ENCODE peak calls at places on chromosomes 3 and 15, in five cellular contexts. D is nephron progenitor cell, V is uterus, W is prostate gland, P is RWPE1. Z is an unnamed sample.

GRCh38 chr3:100882571-100882981 is 110.6 kb downstream of the ABI3BP start:
- DNase-seq in D (no peak), V (no peak), W (no peak), P (peak), Z (peak)

GRCh38 chr15:92733934-92734521 is 78.5 kb upstream of the FAM174B start:
- DNase-seq in D (peak), V (no peak), W (no peak), P (no peak), Z (no peak)

GRCh38 chr3:104388624-104389023 is 978.1 kb upstream of the ALCAM start:
- DNase-seq in D (no peak), V (no peak), W (no peak), P (peak), Z (peak)

GRCh38 chr3:113552851-113553250 is 20.5 kb downstream of the SIDT1 start:
- DNase-seq in D (no peak), V (no peak), W (no peak), P (no peak), Z (no peak)

GRCh38 chr3:154324919-154325318 is 632 bp upstream of the DHX36 start:
- DNase-seq in D (no peak), V (no peak), W (peak), P (no peak), Z (no peak)

GRCh38 chr3:56911363-56911762 is 109.6 kb upstream of the ARHGEF3 start:
- DNase-seq in D (no peak), V (no peak), W (no peak), P (no peak), Z (no peak)

GRCh38 chr3:155334897-155335883 is 41.7 kb upstream of the STRIT1 start:
- DNase-seq in D (no peak), V (no peak), W (no peak), P (no peak), Z (no peak)

GRCh38 chr3:16362781-16363180 is 97.8 kb downstream of the OXNAD1 start:
- DNase-seq in D (no peak), V (no peak), W (no peak), P (no peak), Z (peak)

GRCh38 chr3:186772886-186773417 is 10.4 kb upstream of the EIF4A2 start:
- DNase-seq in D (no peak), V (peak), W (peak), P (no peak), Z (peak)

GRCh38 chr3:186821429-186822367 is 15.4 kb upstream of the RFC4 start:
- DNase-seq in D (no peak), V (no peak), W (no peak), P (no peak), Z (peak)

GRCh38 chr3:69318410-69318809 is 67.5 kb downstream of the FRMD4B start:
- DNase-seq in D (no peak), V (no peak), W (no peak), P (no peak), Z (no peak)

GRCh38 chr15:82715003-82715402 is 5.3 kb upstream of the AP3B2 start:
- DNase-seq in D (no peak), V (no peak), W (no peak), P (no peak), Z (no peak)

GRCh38 chr3:183434992-183435391 is 6.6 kb upstream of the MCF2L2 start:
- DNase-seq in D (no peak), V (no peak), W (no peak), P (no peak), Z (no peak)

GRCh38 chr15:96337354-96337990 is 7.0 kb downstream of the NR2F2 start:
- DNase-seq in D (no peak), V (no peak), W (no peak), P (no peak), Z (no peak)

GRCh38 chr15:98731712-98732450 is 83.5 kb downstream of the IGF1R start:
- DNase-seq in D (no peak), V (no peak), W (no peak), P (no peak), Z (no peak)

GRCh38 chr3:40116478-40117162 is 192.9 kb upstream of the EIF1B start:
- DNase-seq in D (no peak), V (no peak), W (no peak), P (peak), Z (peak)

DNA sequence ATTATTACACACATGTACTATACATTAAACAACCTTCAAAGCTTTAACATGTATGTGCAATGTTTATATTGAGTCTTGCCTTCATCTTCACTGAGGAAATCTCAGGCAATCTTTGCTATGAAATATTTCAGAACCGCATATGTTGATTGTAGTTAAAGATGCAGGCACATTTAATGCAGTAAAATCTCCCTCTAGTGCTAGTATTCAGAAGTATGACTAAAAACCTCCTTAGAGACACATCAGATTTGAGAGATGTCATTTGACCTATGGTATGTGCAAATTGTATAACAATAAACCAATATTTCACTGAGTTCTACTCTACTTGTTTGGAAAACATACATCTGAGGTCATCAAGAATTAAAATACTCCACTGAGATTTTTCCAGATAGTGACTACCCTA is 123.8 kb upstream of the C15orf61 start:
- DNase-seq in D (no peak), V (no peak), W (no peak), P (no peak), Z (no peak)
- TF ChIP-seq CTCF in D (no peak), V (no peak), W (no peak), P (no peak), Z (no peak)

GRCh38 chr3:142723665-142723967 is 218 bp upstream of the TRPC1 start:
- DNase-seq in D (no peak), V (no peak), W (no peak), P (no peak), Z (no peak)

GRCh38 chr3:142723968-142724681 is at the start of gene TRPC1:
- DNase-seq in D (peak), V (peak), W (peak), P (peak), Z (peak)

GRCh38 chr3:142726017-142726416 is 2.2 kb downstream of the TRPC1 start:
- DNase-seq in D (no peak), V (no peak), W (no peak), P (no peak), Z (no peak)

GRCh38 chr3:142725352-142725739 is 1.5 kb downstream of the TRPC1 start:
- DNase-seq in D (no peak), V (no peak), W (no peak), P (no peak), Z (no peak)

GRCh38 chr3:142724682-142725351 is 983 bp downstream of the TRPC1 start:
- DNase-seq in D (peak), V (peak), W (peak), P (peak), Z (no peak)
- TF ChIP-seq CTCF in D (no peak), V (peak), W (no peak), P (no peak), Z (no peak)

DNA sequence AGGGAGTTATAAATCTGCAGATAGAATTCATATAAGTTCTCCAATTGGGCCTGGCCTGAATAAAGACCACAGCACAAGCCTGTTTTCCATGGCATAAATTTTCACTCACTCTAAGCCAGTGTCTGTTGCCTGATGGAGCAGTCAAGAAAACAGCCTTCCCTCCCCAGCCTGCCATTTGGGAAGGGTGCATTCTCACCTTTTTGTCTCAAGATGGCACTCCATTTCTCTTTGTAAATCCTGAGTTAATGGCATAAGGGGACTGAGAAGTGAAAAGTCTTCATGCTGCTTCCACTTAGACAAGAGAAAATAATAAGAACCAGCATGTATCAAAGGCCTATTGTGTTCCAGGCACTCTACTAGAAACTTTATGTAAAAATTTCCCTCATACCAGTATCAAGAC is 115.6 kb upstream of the MANF start:
- DNase-seq in D (no peak), V (no peak), W (no peak), P (no peak), Z (peak)
- TF ChIP-seq CTCF in D (no peak), V (no peak), W (no peak), P (no peak), Z (peak)

GRCh38 chr3:46935168-46935858 is 41.2 kb downstream of the CCDC12 start:
- DNase-seq in D (no peak), V (peak), W (peak), P (peak), Z (peak)
- TF ChIP-seq CTCF in D (no peak), V (peak), W (no peak), P (no peak), Z (peak)

Z was measured in epithelial cell of esophagus.